ENCODE peak calls at places on chromosome 7, in six cellular contexts. One of them, this sample, is unnamed.

GRCh38 chr7:87447251-87447650 is 28.2 kb downstream of the ABCB4 start:
- DNase-seq in H1: no peak
- DNase-seq in H9: no peak
- DNase-seq in trophoblast cell: no peak
- DNase-seq in IMR-90: no peak
- DNase-seq in mesenchymal stem cell: no peak
- DNase-seq in this sample: no peak

GRCh38 chr7:79806161-79806734 is 328.4 kb upstream of the GNAI1 start:
- DNase-seq in trophoblast cell: no peak
- DNase-seq in mesenchymal stem cell: peak
- DNase-seq in H1: no peak
- DNase-seq in IMR-90: peak
- DNase-seq in H9: no peak
- DNase-seq in this sample: no peak

GRCh38 chr7:77800158-77800557 is 1.6 kb downstream of the PHTF2 start:
- DNase-seq in H1: no peak
- DNase-seq in IMR-90: peak
- DNase-seq in trophoblast cell: no peak
- DNase-seq in H9: no peak
- DNase-seq in mesenchymal stem cell: peak
- DNase-seq in this sample: no peak

GRCh38 chr7:101770466-101770865 is 47.0 kb upstream of the CUX1 start:
- DNase-seq in IMR-90: no peak
- DNase-seq in trophoblast cell: no peak
- DNase-seq in mesenchymal stem cell: no peak
- DNase-seq in H1: no peak
- DNase-seq in H9: no peak
- DNase-seq in this sample: no peak

GRCh38 chr7:131007439-131008330 is 273.7 kb upstream of the KLF14 start:
- DNase-seq in H9: peak
- DNase-seq in trophoblast cell: peak
- DNase-seq in mesenchymal stem cell: peak
- DNase-seq in H1: no peak
- DNase-seq in IMR-90: peak
- DNase-seq in this sample: peak

GRCh38 chr7:87507446-87507845 is 32.0 kb upstream of the ABCB4 start:
- DNase-seq in mesenchymal stem cell: no peak
- DNase-seq in trophoblast cell: no peak
- DNase-seq in H9: no peak
- DNase-seq in H1: no peak
- DNase-seq in IMR-90: no peak
- DNase-seq in this sample: no peak

GRCh38 chr7:100171087-100171681 is 2.8 kb upstream of the GAL3ST4 start:
- DNase-seq in H1: no peak
- DNase-seq in trophoblast cell: no peak
- DNase-seq in IMR-90: no peak
- DNase-seq in H9: peak
- DNase-seq in mesenchymal stem cell: no peak
- DNase-seq in this sample: peak

GRCh38 chr7:112080441-112080840 is 125.8 kb downstream of the DOCK4 start:
- DNase-seq in mesenchymal stem cell: peak
- DNase-seq in H9: no peak
- DNase-seq in H1: no peak
- DNase-seq in IMR-90: peak
- DNase-seq in trophoblast cell: peak
- DNase-seq in this sample: no peak

GRCh38 chr7:89771003-89771636 is 383.1 kb upstream of the STEAP1 start:
- DNase-seq in H9: no peak
- DNase-seq in mesenchymal stem cell: no peak
- DNase-seq in IMR-90: no peak
- DNase-seq in H1: no peak
- DNase-seq in trophoblast cell: no peak
- DNase-seq in this sample: no peak

GRCh38 chr7:117458977-117459583 is 20.7 kb upstream of the CFTR start:
- DNase-seq in IMR-90: peak
- DNase-seq in mesenchymal stem cell: peak
- DNase-seq in H9: no peak
- DNase-seq in H1: no peak
- DNase-seq in trophoblast cell: no peak
- DNase-seq in this sample: no peak

GRCh38 chr7:11233871-11234270 is 260.2 kb downstream of the PHF14 start:
- DNase-seq in H1: no peak
- DNase-seq in mesenchymal stem cell: no peak
- DNase-seq in H9: no peak
- DNase-seq in trophoblast cell: no peak
- DNase-seq in IMR-90: no peak
- DNase-seq in this sample: no peak

GRCh38 chr7:101575168-101575567 is 53.9 kb downstream of the MYL10 start:
- DNase-seq in H1: peak
- DNase-seq in IMR-90: no peak
- DNase-seq in H9: peak
- DNase-seq in trophoblast cell: no peak
- DNase-seq in mesenchymal stem cell: no peak
- DNase-seq in this sample: no peak

GRCh38 chr7:121798896-121799295 is 74.1 kb upstream of the PTPRZ1 start:
- DNase-seq in IMR-90: no peak
- DNase-seq in H9: peak
- DNase-seq in mesenchymal stem cell: no peak
- DNase-seq in H1: peak
- DNase-seq in trophoblast cell: no peak
- DNase-seq in this sample: peak

GRCh38 chr7:69620063-69620462 is 21.8 kb downstream of the AUTS2 start:
- DNase-seq in mesenchymal stem cell: no peak
- DNase-seq in IMR-90: no peak
- DNase-seq in trophoblast cell: no peak
- DNase-seq in H9: no peak
- DNase-seq in H1: no peak
- DNase-seq in this sample: no peak

GRCh38 chr7:36644625-36645422 is 79.5 kb downstream of the AOAH start:
- DNase-seq in H1: no peak
- DNase-seq in mesenchymal stem cell: no peak
- DNase-seq in trophoblast cell: no peak
- DNase-seq in H9: no peak
- DNase-seq in IMR-90: no peak
- DNase-seq in this sample: no peak

GRCh38 chr7:140262242-140262903 is 85.6 kb upstream of the KDM7A start:
- DNase-seq in H1: no peak
- DNase-seq in H9: no peak
- DNase-seq in mesenchymal stem cell: no peak
- DNase-seq in trophoblast cell: no peak
- DNase-seq in IMR-90: no peak
- DNase-seq in this sample: no peak

GRCh38 chr7:151491859-151492258 is 27.8 kb downstream of the RHEB start:
- DNase-seq in IMR-90: peak
- DNase-seq in H1: no peak
- DNase-seq in H9: no peak
- DNase-seq in mesenchymal stem cell: peak
- DNase-seq in trophoblast cell: peak
- DNase-seq in this sample: no peak

GRCh38 chr7:127665922-127666321 is 13.9 kb downstream of the SND1 start:
- DNase-seq in H9: peak
- DNase-seq in mesenchymal stem cell: no peak
- DNase-seq in H1: peak
- DNase-seq in trophoblast cell: no peak
- DNase-seq in IMR-90: no peak
- DNase-seq in this sample: peak

GRCh38 chr7:93043393-93043985 is 74.3 kb downstream of the SAMD9 start:
- DNase-seq in IMR-90: peak
- DNase-seq in trophoblast cell: no peak
- DNase-seq in H9: peak
- DNase-seq in mesenchymal stem cell: peak
- DNase-seq in H1: no peak
- DNase-seq in this sample: peak

GRCh38 chr7:16933296-16934248 is 51.8 kb upstream of the AGR3 start:
- DNase-seq in IMR-90: no peak
- DNase-seq in H9: no peak
- DNase-seq in mesenchymal stem cell: no peak
- DNase-seq in trophoblast cell: no peak
- DNase-seq in H1: no peak
- DNase-seq in this sample: no peak

GRCh38 chr7:52413051-52413450 is 622.4 kb upstream of the POM121L12 start:
- DNase-seq in mesenchymal stem cell: no peak
- DNase-seq in H1: no peak
- DNase-seq in trophoblast cell: no peak
- DNase-seq in IMR-90: no peak
- DNase-seq in H9: no peak
- DNase-seq in this sample: no peak

GRCh38 chr7:151704284-151704968 is 172.5 kb downstream of the PRKAG2 start:
- DNase-seq in H9: no peak
- DNase-seq in mesenchymal stem cell: no peak
- DNase-seq in trophoblast cell: no peak
- DNase-seq in H1: no peak
- DNase-seq in IMR-90: no peak
- DNase-seq in this sample: no peak

GRCh38 chr7:29562307-29562706 is 1.3 kb upstream of the PRR15 start:
- DNase-seq in trophoblast cell: peak
- DNase-seq in IMR-90: no peak
- DNase-seq in H9: no peak
- DNase-seq in mesenchymal stem cell: no peak
- DNase-seq in H1: no peak
- DNase-seq in this sample: no peak

GRCh38 chr7:48084727-48085432 is 4.2 kb upstream of the UPP1 start:
- DNase-seq in H1: no peak
- DNase-seq in mesenchymal stem cell: peak
- DNase-seq in IMR-90: peak
- DNase-seq in trophoblast cell: peak
- DNase-seq in H9: no peak
- DNase-seq in this sample: no peak

GRCh38 chr7:34900891-34901493 is 136.3 kb downstream of the DPY19L1 start:
- DNase-seq in mesenchymal stem cell: no peak
- DNase-seq in H9: peak
- DNase-seq in IMR-90: no peak
- DNase-seq in trophoblast cell: no peak
- DNase-seq in H1: no peak
- DNase-seq in this sample: no peak

GRCh38 chr7:30997316-30997715 is 33.6 kb downstream of the GHRHR start:
- DNase-seq in IMR-90: peak
- DNase-seq in mesenchymal stem cell: no peak
- DNase-seq in H9: no peak
- DNase-seq in trophoblast cell: peak
- DNase-seq in H1: no peak
- DNase-seq in this sample: no peak

GRCh38 chr7:134589491-134589941 is 40.6 kb downstream of the AKR1B15 start:
- DNase-seq in IMR-90: peak
- DNase-seq in H9: no peak
- DNase-seq in H1: no peak
- DNase-seq in mesenchymal stem cell: peak
- DNase-seq in trophoblast cell: peak
- DNase-seq in this sample: no peak

GRCh38 chr7:134599371-134599770 is 47.3 kb upstream of the BPGM start:
- DNase-seq in H1: no peak
- DNase-seq in IMR-90: no peak
- DNase-seq in trophoblast cell: no peak
- DNase-seq in mesenchymal stem cell: no peak
- DNase-seq in H9: no peak
- DNase-seq in this sample: no peak

GRCh38 chr7:134594877-134595276 is 46.0 kb downstream of the AKR1B15 start:
- DNase-seq in IMR-90: no peak
- DNase-seq in H1: no peak
- DNase-seq in H9: no peak
- DNase-seq in trophoblast cell: no peak
- DNase-seq in mesenchymal stem cell: no peak
- DNase-seq in this sample: no peak

GRCh38 chr7:134593530-134594392 is 44.9 kb downstream of the AKR1B15 start:
- DNase-seq in H9: no peak
- DNase-seq in H1: no peak
- DNase-seq in mesenchymal stem cell: peak
- DNase-seq in trophoblast cell: no peak
- DNase-seq in IMR-90: peak
- DNase-seq in this sample: no peak
- H2AFZ ChIP-seq in H9: no peak
- H2AFZ ChIP-seq in H1: no peak
- H2AFZ ChIP-seq in mesenchymal stem cell: no peak
- H2AFZ ChIP-seq in trophoblast cell: no peak
- H2AFZ ChIP-seq in IMR-90: peak
- H2AFZ ChIP-seq in this sample: peak

DNA sequence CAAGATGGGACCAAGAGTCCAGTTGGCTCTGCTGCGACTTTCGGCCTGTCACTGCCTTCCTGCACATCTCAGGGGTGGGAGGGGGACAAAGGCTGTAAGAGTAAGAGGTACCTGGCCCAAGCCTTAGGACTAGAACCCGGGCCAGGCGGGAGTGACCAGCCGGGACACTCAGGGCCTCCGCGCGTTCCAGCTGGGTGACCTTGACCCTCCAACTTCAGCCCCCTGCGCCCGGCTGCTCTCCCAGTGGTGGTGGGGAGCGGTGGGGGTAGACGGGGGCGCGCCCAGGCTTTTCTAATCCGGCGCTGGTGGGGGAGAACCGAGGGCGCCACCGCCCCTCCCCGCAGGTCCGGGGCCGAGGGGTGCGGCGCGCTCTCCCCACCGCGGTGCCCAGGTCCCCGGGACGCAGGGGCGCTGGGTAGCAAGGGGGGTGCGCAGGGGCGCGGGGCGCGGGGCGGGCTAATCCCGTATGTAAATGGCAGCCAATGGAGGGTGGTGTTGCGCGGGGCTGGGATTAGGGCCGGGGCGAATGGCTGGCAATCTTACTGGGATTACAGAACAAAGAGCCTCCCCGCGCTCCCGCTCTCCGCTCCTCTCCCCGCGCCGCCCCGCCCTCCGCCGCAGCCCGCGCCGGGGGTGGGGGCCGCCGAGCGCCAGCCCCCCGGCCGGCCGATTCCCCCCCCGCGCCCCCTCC is at the start of gene GTF2IRD1:
- DNase-seq in H1: no peak
- DNase-seq in mesenchymal stem cell: peak
- DNase-seq in trophoblast cell: peak
- DNase-seq in H9: peak
- DNase-seq in IMR-90: peak
- DNase-seq in this sample: peak
- H3K4ac ChIP-seq in H1: peak
- H3K4ac ChIP-seq in mesenchymal stem cell: peak
- H3K4ac ChIP-seq in trophoblast cell: peak
- H3K4ac ChIP-seq in H9: no peak
- H3K4ac ChIP-seq in IMR-90: peak
- H3K4ac ChIP-seq in this sample: peak

DNA sequence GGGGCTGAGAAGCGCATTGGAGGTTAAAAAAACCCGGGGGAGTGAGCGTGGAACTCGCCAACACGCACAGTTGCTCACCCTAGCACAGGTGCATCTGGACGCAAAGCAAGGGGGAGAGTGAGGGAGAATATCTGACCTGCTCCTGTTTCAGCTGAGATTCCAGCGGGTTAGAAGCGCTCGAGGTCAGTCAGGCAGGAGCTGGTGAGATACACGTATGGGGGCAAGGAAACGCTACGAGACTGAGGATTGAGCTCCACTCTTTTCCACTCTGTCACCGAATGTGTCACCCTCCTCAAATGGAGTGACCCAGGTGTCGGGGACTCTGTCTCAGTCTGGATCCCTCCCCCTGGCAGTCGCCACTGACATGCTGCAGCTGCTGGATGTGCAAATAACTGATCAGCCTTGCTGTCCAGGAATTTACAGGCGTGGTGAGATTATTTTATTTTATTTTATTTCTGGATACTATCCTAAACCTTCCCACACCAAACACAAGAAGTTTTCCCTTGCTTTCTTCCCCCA is 100.9 kb upstream of the DPP6 start:
- DNase-seq in mesenchymal stem cell: no peak
- DNase-seq in H9: no peak
- DNase-seq in IMR-90: no peak
- DNase-seq in trophoblast cell: no peak
- DNase-seq in H1: no peak
- DNase-seq in this sample: no peak
- H4K91ac ChIP-seq in mesenchymal stem cell: no peak
- H4K91ac ChIP-seq in H9: no peak
- H4K91ac ChIP-seq in IMR-90: no peak
- H4K91ac ChIP-seq in trophoblast cell: no peak
- H4K91ac ChIP-seq in H1: no peak
- H4K91ac ChIP-seq in this sample: no peak

GRCh38 chr7:2757904-2758672 is 70.1 kb downstream of the AMZ1 start:
- DNase-seq in trophoblast cell: peak
- DNase-seq in mesenchymal stem cell: peak
- DNase-seq in H1: no peak
- DNase-seq in H9: no peak
- DNase-seq in IMR-90: peak
- DNase-seq in this sample: no peak
- H2AFZ ChIP-seq in trophoblast cell: no peak
- H2AFZ ChIP-seq in mesenchymal stem cell: no peak
- H2AFZ ChIP-seq in H1: no peak
- H2AFZ ChIP-seq in H9: no peak
- H2AFZ ChIP-seq in IMR-90: peak
- H2AFZ ChIP-seq in this sample: no peak

This sample was measured in neuronal stem cell.